ENCODE peak calls at places on chromosomes 5 and 9, in five cellular contexts. H is T-helper 22 cell; B is RCC 7860; K is effector memory CD4-positive, alpha-beta T cell; F is HS-5. N is an unnamed sample.

GRCh38 chr9:78167356-78167755 is 68.5 kb upstream of the CEP78 start:
- DNase-seq in H (no peak), B (no peak), K (no peak), F (no peak), N (no peak)

GRCh38 chr9:16744386-16744785 is 126.1 kb downstream of the BNC2 start:
- DNase-seq in H (no peak), B (no peak), K (no peak), F (no peak), N (no peak)

GRCh38 chr5:33439905-33440481 is 772 bp upstream of the TARS1 start:
- DNase-seq in H (no peak), B (no peak), K (no peak), F (no peak), N (no peak)

GRCh38 chr9:37372839-37373238 is 49.7 kb upstream of the GRHPR start:
- DNase-seq in H (no peak), B (no peak), K (no peak), F (no peak), N (no peak)

GRCh38 chr5:178149199-178149932 is 4.3 kb downstream of the NHP2 start:
- DNase-seq in H (no peak), B (no peak), K (no peak), F (no peak), N (no peak)

GRCh38 chr9:73423891-73424290 is 272.2 kb downstream of the ANXA1 start:
- DNase-seq in H (no peak), B (no peak), K (no peak), F (no peak), N (no peak)

GRCh38 chr9:93132946-93133640 is 958 bp downstream of the NINJ1 start:
- DNase-seq in H (no peak), B (no peak), K (no peak), F (no peak), N (no peak)

GRCh38 chr9:86714976-86715375 is 232.3 kb downstream of the GAS1 start:
- DNase-seq in H (no peak), B (no peak), K (no peak), F (peak), N (no peak)

GRCh38 chr5:132837868-132838267 is 7.4 kb upstream of the SHROOM1 start:
- DNase-seq in H (no peak), B (no peak), K (no peak), F (no peak), N (no peak)

GRCh38 chr9:34177906-34178697 is 741 bp upstream of the UBAP1 start:
- DNase-seq in H (no peak), B (no peak), K (no peak), F (no peak), N (no peak)

GRCh38 chr5:137629646-137630045 is 106.2 kb downstream of the KLHL3 start:
- DNase-seq in H (no peak), B (peak), K (no peak), F (peak), N (no peak)

GRCh38 chr5:124365491-124365890 is 380.9 kb downstream of the ZNF608 start:
- DNase-seq in H (no peak), B (no peak), K (no peak), F (no peak), N (no peak)

GRCh38 chr5:111422245-111422644 is 90.1 kb downstream of the STARD4 start:
- DNase-seq in H (no peak), B (no peak), K (no peak), F (no peak), N (no peak)

GRCh38 chr5:123125953-123126352 is 36.9 kb downstream of the PRDM6 start:
- DNase-seq in H (no peak), B (peak), K (no peak), F (no peak), N (no peak)

GRCh38 chr9:892123-892522 is 50.6 kb downstream of the DMRT1 start:
- DNase-seq in H (no peak), B (no peak), K (no peak), F (no peak), N (no peak)

GRCh38 chr9:92650296-92650695 is 19.6 kb downstream of the IPPK start:
- DNase-seq in H (no peak), B (no peak), K (no peak), F (no peak), N (no peak)

GRCh38 chr9:134570151-134570621 is 71.4 kb upstream of the COL5A1 start:
- DNase-seq in H (no peak), B (no peak), K (no peak), F (no peak), N (peak)

GRCh38 chr5:142474426-142474825 is 149.6 kb upstream of the SPRY4 start:
- DNase-seq in H (no peak), B (no peak), K (no peak), F (no peak), N (no peak)

GRCh38 chr9:93217706-93218105 is 33.8 kb downstream of the WNK2 start:
- DNase-seq in H (no peak), B (no peak), K (no peak), F (no peak), N (no peak)

GRCh38 chr9:92534199-92535159 is 1.3 kb downstream of the ECM2 start:
- DNase-seq in H (no peak), B (no peak), K (no peak), F (no peak), N (no peak)

GRCh38 chr9:113269871-113270270 is 5.5 kb downstream of the CDC26 start:
- DNase-seq in H (no peak), B (no peak), K (no peak), F (no peak), N (no peak)

GRCh38 chr5:143569213-143569663 is 165.8 kb upstream of the NR3C1 start:
- DNase-seq in H (no peak), B (no peak), K (no peak), F (no peak), N (no peak)

GRCh38 chr5:159330131-159330530 is at the start of gene IL12B:
- DNase-seq in H (no peak), B (no peak), K (no peak), F (no peak), N (no peak)

GRCh38 chr9:87665516-87665915 is 60.4 kb upstream of the CTSL start:
- DNase-seq in H (no peak), B (no peak), K (no peak), F (no peak), N (no peak)

GRCh38 chr5:10719965-10720364 is 41.1 kb downstream of the DAP start:
- DNase-seq in H (no peak), B (peak), K (no peak), F (peak), N (no peak)

GRCh38 chr5:6829150-6829784 is 116.0 kb downstream of the TENT4A start:
- DNase-seq in H (peak), B (no peak), K (peak), F (no peak), N (no peak)

GRCh38 chr9:12716823-12717222 is 23.6 kb downstream of the TYRP1 start:
- DNase-seq in H (no peak), B (no peak), K (no peak), F (no peak), N (no peak)

GRCh38 chr5:16931334-16932110 is 4.6 kb downstream of the MYO10 start:
- DNase-seq in H (no peak), B (no peak), K (no peak), F (no peak), N (no peak)

N was measured in natural killer cell.